ENCODE peak calls at places on chromosomes 12 and 14, in seven cellular contexts. K, Z, C, G, Q, E and V are unnamed samples.
A peak's percentile ranks its signal among the peaks of the same experiment; 100 is the strongest.

GRCh38 chr14:91466192-91466591 is 43.9 kb downstream of the PPP4R3A start:
- DNase-seq in Q (peak; percentile 10), E (no peak), K (no peak), Z (no peak), G (no peak), C (no peak), V (no peak)

GRCh38 chr14:55297611-55298323 is 26.5 kb downstream of the FBXO34 start:
- DNase-seq in C (no peak), K (no peak), Z (no peak), Q (no peak), E (no peak), G (peak; percentile 71), V (no peak)

GRCh38 chr12:74415633-74416032 is 122.0 kb upstream of the ATXN7L3B start:
- DNase-seq in K (peak; percentile 42), E (peak; percentile 60), Q (peak; percentile 14), G (no peak), C (peak; percentile 49), Z (no peak), V (no peak)

GRCh38 chr14:93549578-93549977 is 118.8 kb downstream of the UNC79 start:
- DNase-seq in E (peak; percentile 45), K (no peak), G (no peak), Q (no peak), C (no peak), Z (no peak), V (no peak)

GRCh38 chr12:39235990-39236767 is 206.7 kb downstream of the KIF21A start:
- DNase-seq in Q (peak; percentile 88), Z (no peak), K (no peak), G (no peak), C (no peak), E (no peak), V (no peak)

GRCh38 chr12:54853933-54854538 is at the start of gene MUCL1:
- DNase-seq in K (peak; percentile 65), C (peak; percentile 62), Q (peak; percentile 38), Z (peak; percentile 53), E (peak; percentile 77), G (peak; percentile 80), V (peak; percentile 62)

GRCh38 chr12:63965936-63966602 is 121.6 kb downstream of the SRGAP1 start:
- DNase-seq in G (no peak), E (peak; percentile 42), Z (no peak), C (no peak), K (no peak), Q (peak; percentile 36), V (no peak)

GRCh38 chr14:46344327-46344937 is 307.1 kb downstream of the RPL10L start:
- DNase-seq in E (peak; percentile 44), G (no peak), K (peak; percentile 33), Q (peak; percentile 10), C (peak; percentile 3), Z (no peak), V (peak; percentile 13)

GRCh38 chr14:99929601-99930000 is 135.6 kb upstream of the EVL start:
- DNase-seq in Z (no peak), E (no peak), C (no peak), Q (no peak), K (no peak), G (no peak), V (no peak)

GRCh38 chr12:6915023-6915788 is 826 bp downstream of the ENO2 start:
- DNase-seq in K (peak; percentile 27), Z (no peak), E (peak; percentile 88), C (no peak), G (no peak), Q (no peak), V (no peak)

GRCh38 chr12:106070611-106071010 is 68.1 kb downstream of the NUAK1 start:
- DNase-seq in G (no peak), Z (no peak), E (no peak), C (no peak), K (no peak), Q (no peak), V (no peak)

GRCh38 chr14:105532735-105533141 is 6.4 kb downstream of the TMEM121 start:
- DNase-seq in G (peak; percentile 76), E (peak; percentile 32), K (no peak), C (no peak), Z (no peak), Q (peak; percentile 12), V (no peak)

GRCh38 chr12:44317651-44318126 is 481.8 kb downstream of the TMEM117 start:
- DNase-seq in Q (peak; percentile 29), G (no peak), C (peak; percentile 15), E (peak; percentile 81), K (peak; percentile 49), Z (no peak), V (peak; percentile 28)

GRCh38 chr14:57400556-57401494 is 10.4 kb downstream of the NAA30 start:
- DNase-seq in Z (no peak), E (no peak), G (no peak), K (no peak), Q (no peak), C (no peak), V (no peak)

GRCh38 chr12:89239534-89239933 is 112.8 kb downstream of the DUSP6 start:
- DNase-seq in Q (no peak), K (no peak), C (no peak), Z (no peak), G (no peak), E (no peak), V (no peak)

GRCh38 chr12:105820407-105821140 is 318.2 kb downstream of the NUAK1 start:
- DNase-seq in C (no peak), E (no peak), G (peak; percentile 50), Q (peak; percentile 86), Z (no peak), K (no peak), V (no peak)

GRCh38 chr14:93943052-93943451 is 15.9 kb downstream of the FAM181A start:
- DNase-seq in C (no peak), Z (no peak), G (no peak), K (no peak), E (no peak), Q (peak; percentile 81), V (no peak)

GRCh38 chr12:7970475-7971252 is 34.7 kb upstream of the SLC2A3 start:
- DNase-seq in K (peak; percentile 96), E (peak; percentile 97), Z (peak; percentile 73), G (peak; percentile 92), Q (peak; percentile 90), C (peak; percentile 61), V (no peak)

DNA sequence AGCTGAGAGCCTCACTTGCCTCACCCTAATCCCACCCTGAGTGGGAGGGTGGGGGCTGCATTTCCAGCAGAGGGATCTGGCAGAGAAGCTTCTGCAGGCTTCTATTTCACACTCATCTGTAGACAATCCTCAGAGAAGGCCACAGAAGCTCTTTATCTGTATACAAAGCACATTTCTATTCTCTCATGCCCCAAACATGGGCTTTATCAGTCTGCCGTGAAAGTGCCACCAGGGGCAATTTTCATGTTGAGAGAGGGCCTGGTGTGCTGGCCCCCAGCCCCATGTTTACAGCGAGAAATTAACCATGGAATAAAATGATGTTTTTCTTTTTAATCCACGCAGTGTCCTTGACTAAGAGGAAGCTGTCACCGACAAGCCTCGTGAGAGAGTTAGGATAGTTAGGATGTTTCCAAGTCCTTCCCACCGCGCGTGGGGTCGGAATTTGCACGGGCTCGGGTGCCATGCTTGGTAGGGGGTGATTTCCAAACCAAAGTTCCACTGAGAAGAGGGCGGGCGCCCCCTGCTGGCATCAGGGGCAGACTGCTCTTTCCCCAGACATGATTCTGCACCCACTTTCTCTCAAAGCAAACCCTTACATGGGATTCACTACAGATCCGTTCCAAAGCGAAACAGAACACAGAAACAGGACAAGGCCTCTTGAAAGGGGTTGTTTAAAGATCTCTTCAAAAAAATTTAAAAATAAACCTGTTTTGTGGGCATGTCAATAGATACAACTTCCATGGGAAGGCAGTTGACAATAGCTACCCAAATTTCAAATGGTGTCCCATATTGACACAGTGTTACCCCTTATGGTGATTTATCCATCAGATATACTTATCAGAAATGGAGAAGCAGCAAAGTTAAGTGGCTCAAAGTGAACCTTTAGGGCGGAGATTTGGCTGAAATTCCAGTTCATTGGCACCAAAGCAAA is 19.4 kb downstream of the BDKRB1 start:
- DNase-seq in K (peak; percentile 86), Q (peak; percentile 68), C (peak; percentile 29), G (peak; percentile 84), E (peak; percentile 77), Z (peak; percentile 22), V (peak; percentile 22)
- H3K4me3 ChIP-seq in K (no peak overlapping the region), Q (no peak overlapping the region), C (no peak overlapping the region), G (no peak overlapping the region), E (no peak overlapping the region), Z (no peak overlapping the region), V (no peak overlapping the region)

GRCh38 chr12:108236366-108236765 is 102.7 kb downstream of the CMKLR1 start:
- DNase-seq in C (no peak), E (no peak), Z (no peak), K (no peak), G (no peak), Q (no peak), V (no peak)

GRCh38 chr12:108237272-108237671 is 101.8 kb downstream of the CMKLR1 start:
- DNase-seq in K (no peak), E (peak; percentile 17), Q (no peak), Z (no peak), G (no peak), C (peak; percentile 40), V (no peak)

GRCh38 chr12:108234155-108234554 is 105.0 kb downstream of the CMKLR1 start:
- DNase-seq in K (no peak), G (no peak), E (peak; percentile 17), C (no peak), Z (no peak), Q (peak; percentile 0), V (no peak)

GRCh38 chr12:108232565-108232964 is 103.5 kb downstream of the WSCD2 start:
- DNase-seq in G (no peak), E (no peak), K (no peak), Z (no peak), Q (no peak), C (peak; percentile 6), V (no peak)

GRCh38 chr12:108235231-108235959 is 103.7 kb downstream of the CMKLR1 start:
- DNase-seq in K (no peak), C (no peak), E (no peak), Z (no peak), G (no peak), Q (no peak), V (no peak)
- H3K27me3 ChIP-seq in K (no peaks in the 10 kb centered on the region), C (peaks cover 42% of the 10 kb centered on the region), E (peaks cover 31% of the 10 kb centered on the region), Z (no peaks in the 10 kb centered on the region), G (no peaks in the 10 kb centered on the region), Q (no peaks in the 10 kb centered on the region), V (peaks cover 6% of the 10 kb centered on the region)

DNA sequence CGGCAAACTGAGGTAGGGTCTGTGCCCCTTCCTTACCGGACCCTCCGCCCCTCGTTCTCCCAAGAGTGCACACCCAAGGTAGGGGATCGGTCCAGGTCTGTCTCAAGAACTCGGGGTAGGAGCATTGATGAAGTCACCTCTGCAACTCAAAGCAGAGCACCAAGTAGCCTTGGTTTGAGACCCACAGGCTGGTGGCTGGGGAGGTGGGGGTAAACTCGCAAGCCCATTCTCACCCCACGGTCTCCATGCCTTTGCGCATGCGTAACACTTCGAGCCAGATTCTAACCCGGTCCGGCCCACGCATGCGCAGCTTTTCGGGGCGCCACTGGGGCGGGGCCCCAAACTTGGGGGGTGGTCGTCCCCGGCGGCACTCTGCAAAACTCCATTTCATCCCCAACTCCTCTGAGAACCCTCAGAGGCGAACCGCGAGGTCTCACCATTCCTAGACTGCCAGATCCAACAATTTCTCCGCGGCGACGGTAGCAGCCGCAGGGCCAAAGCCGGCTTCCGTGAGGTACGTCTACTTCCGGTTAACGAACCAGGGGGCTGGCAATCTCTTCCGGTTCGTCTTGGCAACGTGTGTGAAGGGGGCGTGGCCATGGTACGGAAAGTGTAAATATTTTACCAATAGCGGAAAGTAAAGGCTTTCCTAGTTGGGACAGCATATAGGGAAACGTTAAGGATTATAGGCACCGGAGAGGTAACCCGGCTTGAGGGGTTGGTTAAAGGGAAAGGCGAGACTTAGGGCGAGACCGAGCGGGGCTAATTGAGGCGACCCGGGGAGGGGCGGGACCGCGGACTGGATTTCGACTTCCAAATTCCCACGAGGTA is at the start of gene MCRS1:
- DNase-seq in Z (peak; percentile 86), K (peak; percentile 96), G (peak; percentile 96), Q (peak; percentile 85), E (peak; percentile 95), C (peak; percentile 86), V (peak; percentile 79)
- H3K4me1 ChIP-seq in Z (peaks cover 42% of the 10 kb centered on the region), K (peaks cover 11% of the 10 kb centered on the region), G (peaks cover 7% of the 10 kb centered on the region), Q (peaks cover 3% of the 10 kb centered on the region), E (peaks cover 8% of the 10 kb centered on the region), C (peaks cover 15% of the 10 kb centered on the region), V (peaks cover 12% of the 10 kb centered on the region)

GRCh38 chr12:56631790-56632700 is 1.9 kb upstream of the BAZ2A start:
- DNase-seq in E (peak; percentile 65), Q (peak; percentile 31), G (peak; percentile 92), K (peak; percentile 80), Z (peak; percentile 62), C (no peak), V (no peak)
- H3K4me3 ChIP-seq in E (peak overlapping the region; percentile 77), Q (peak overlapping the region; percentile 0), G (peak overlapping the region; percentile 81), K (peak overlapping the region; percentile 6), Z (no peak overlapping the region), C (peak overlapping the region; percentile 26), V (peak overlapping the region; percentile 23)